ENCODE peak calls at places on chromosomes 3 and 15, in seven cellular contexts. H, N, X, A, Q, O and K are unnamed samples. For H3K4me1 and H3K27me3, the result is how much of the 10 kb centered on the place peaks cover.

GRCh38 chr3:117356296-117356695 is 646.7 kb downstream of the TUSC7 start:
- DNase-seq in H (peak), N (no peak), X (no peak), A (no peak), Q (no peak), O (no peak), K (no peak)

GRCh38 chr15:100901702-100902435 is 17.3 kb upstream of the LRRK1 start:
- DNase-seq in H (no peak), N (peak), X (no peak), A (no peak), Q (no peak), O (no peak), K (no peak)

GRCh38 chr3:177676148-177676547 is 478.9 kb upstream of the TBL1XR1 start:
- DNase-seq in H (no peak), N (no peak), X (no peak), A (no peak), Q (no peak), O (no peak), K (no peak)

GRCh38 chr3:42702066-42702951 is at the start of gene HHATL:
- DNase-seq in H (no peak), N (no peak), X (no peak), A (no peak), Q (peak), O (peak), K (no peak)

GRCh38 chr3:11734-12133 is 184.8 kb upstream of the CHL1 start:
- DNase-seq in H (no peak), N (no peak), X (no peak), A (no peak), Q (no peak), O (no peak), K (no peak)

GRCh38 chr3:161369531-161369930 is 1.8 kb downstream of the SPTSSB start:
- DNase-seq in H (peak), N (no peak), X (no peak), A (no peak), Q (no peak), O (no peak), K (no peak)

GRCh38 chr3:18241837-18242236 is 183.3 kb downstream of the SATB1 start:
- DNase-seq in H (no peak), N (no peak), X (no peak), A (no peak), Q (no peak), O (no peak), K (no peak)

GRCh38 chr3:86960551-86960950 is 30.4 kb downstream of the VGLL3 start:
- DNase-seq in H (no peak), N (no peak), X (no peak), A (no peak), Q (no peak), O (no peak), K (no peak)

GRCh38 chr3:141870091-141870687 is 6.3 kb upstream of the ATP1B3 start:
- DNase-seq in H (no peak), N (no peak), X (no peak), A (no peak), Q (no peak), O (no peak), K (no peak)

GRCh38 chr3:159322322-159322939 is 520.6 kb downstream of the MFSD1 start:
- DNase-seq in H (peak), N (no peak), X (no peak), A (no peak), Q (no peak), O (peak), K (no peak)

GRCh38 chr15:39919740-39920509 is at the start of gene GPR176:
- DNase-seq in H (peak), N (peak), X (peak), A (no peak), Q (no peak), O (peak), K (peak)

GRCh38 chr15:69467636-69468035 is 15.0 kb downstream of the RPLP1 start:
- DNase-seq in H (no peak), N (no peak), X (no peak), A (no peak), Q (peak), O (no peak), K (no peak)

GRCh38 chr3:152159328-152159727 is 109.4 kb upstream of the MBNL1 start:
- DNase-seq in H (no peak), N (no peak), X (no peak), A (no peak), Q (no peak), O (no peak), K (no peak)

GRCh38 chr3:155334897-155335883 is 41.7 kb upstream of the STRIT1 start:
- DNase-seq in H (peak), N (no peak), X (no peak), A (no peak), Q (no peak), O (no peak), K (no peak)

GRCh38 chr15:48856947-48857346 is 21.0 kb upstream of the EID1 start:
- DNase-seq in H (peak), N (no peak), X (no peak), A (no peak), Q (no peak), O (no peak), K (no peak)

GRCh38 chr3:43907508-43907858 is 216.7 kb downstream of the ABHD5 start:
- DNase-seq in H (no peak), N (no peak), X (no peak), A (no peak), Q (no peak), O (no peak), K (no peak)

GRCh38 chr3:34260266-34260990 is 462.0 kb downstream of the PDCD6IP start:
- DNase-seq in H (peak), N (no peak), X (peak), A (peak), Q (peak), O (peak), K (no peak)

GRCh38 chr3:164452707-164453106 is 625.6 kb downstream of the SI start:
- DNase-seq in H (no peak), N (no peak), X (no peak), A (no peak), Q (no peak), O (no peak), K (no peak)

GRCh38 chr3:188567478-188568195 is 413.7 kb downstream of the LPP start:
- DNase-seq in H (no peak), N (no peak), X (no peak), A (no peak), Q (no peak), O (no peak), K (no peak)

GRCh38 chr3:14253022-14253761 is 74.6 kb downstream of the LSM3 start:
- DNase-seq in H (no peak), N (no peak), X (no peak), A (no peak), Q (no peak), O (no peak), K (no peak)

GRCh38 chr15:32683231-32683630 is 34.6 kb upstream of the GREM1 start:
- DNase-seq in H (no peak), N (no peak), X (no peak), A (no peak), Q (no peak), O (no peak), K (no peak)

GRCh38 chr15:32687556-32687955 is 30.2 kb upstream of the GREM1 start:
- DNase-seq in H (no peak), N (no peak), X (no peak), A (no peak), Q (no peak), O (no peak), K (no peak)

GRCh38 chr15:32683906-32684584 is 33.8 kb upstream of the GREM1 start:
- DNase-seq in H (no peak), N (no peak), X (no peak), A (no peak), Q (no peak), O (peak), K (no peak)

GRCh38 chr15:32685576-32685975 is 32.2 kb upstream of the GREM1 start:
- DNase-seq in H (no peak), N (no peak), X (no peak), A (no peak), Q (no peak), O (no peak), K (no peak)

GRCh38 chr15:32682569-32682968 is 35.2 kb upstream of the GREM1 start:
- DNase-seq in H (no peak), N (no peak), X (no peak), A (no peak), Q (no peak), O (no peak), K (no peak)
- H3K4me1 ChIP-seq in H (under half), N (under half), X (under half), A (under half), Q (under half), O (under half), K (under half)

GRCh38 chr3:12719541-12719940 is 39.5 kb downstream of the TMEM40 start:
- DNase-seq in H (no peak), N (no peak), X (no peak), A (no peak), Q (no peak), O (no peak), K (no peak)

GRCh38 chr3:12722205-12722604 is 36.9 kb downstream of the TMEM40 start:
- DNase-seq in H (no peak), N (no peak), X (no peak), A (no peak), Q (no peak), O (no peak), K (no peak)

GRCh38 chr3:12714278-12714677 is 44.8 kb downstream of the TMEM40 start:
- DNase-seq in H (no peak), N (no peak), X (no peak), A (no peak), Q (no peak), O (no peak), K (no peak)

GRCh38 chr3:12719984-12720656 is 38.9 kb downstream of the TMEM40 start:
- DNase-seq in H (peak), N (peak), X (peak), A (peak), Q (peak), O (peak), K (peak)

GRCh38 chr3:12716605-12717121 is 42.4 kb downstream of the TMEM40 start:
- DNase-seq in H (no peak), N (no peak), X (no peak), A (no peak), Q (no peak), O (no peak), K (no peak)
- H3K4me3 ChIP-seq in H (no peak), N (no peak), X (no peak), A (no peak), Q (no peak), O (no peak), K (no peak)

GRCh38 chr15:62164500-62165028 is 521 bp downstream of the C2CD4B start:
- DNase-seq in H (peak), N (no peak), X (no peak), A (no peak), Q (no peak), O (peak), K (no peak)
- H3K27me3 ChIP-seq in H (under half), N (half or more), X (under half), A (half or more), Q (under half), O (under half), K (under half)

GRCh38 chr15:57217716-57218598 is 158.3 kb upstream of the CGNL1 start:
- DNase-seq in H (no peak), N (no peak), X (no peak), A (no peak), Q (no peak), O (no peak), K (no peak)
- H3K4me1 ChIP-seq in H (under half), N (half or more), X (under half), A (under half), Q (half or more), O (under half), K (under half)

DNA sequence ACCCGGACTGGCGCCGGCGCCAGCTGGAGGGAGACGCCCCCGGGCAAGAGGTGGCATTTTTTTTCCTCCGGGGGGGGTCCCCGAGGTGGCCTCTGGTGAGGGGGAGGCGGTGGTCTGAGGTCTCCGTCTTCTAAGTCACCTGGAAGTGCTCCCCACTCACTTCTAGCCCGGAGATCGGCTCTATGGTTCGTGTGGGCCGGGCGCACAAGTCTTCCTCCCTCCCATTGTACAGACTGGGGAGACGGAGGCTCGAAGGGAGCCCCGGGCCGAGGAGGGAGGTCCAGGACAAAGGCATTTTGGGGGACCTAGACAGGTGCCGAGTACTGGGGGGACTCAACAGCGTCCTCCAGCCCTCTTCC is 4.4 kb downstream of the GATA2 start:
- DNase-seq in H (peak), N (no peak), X (no peak), A (no peak), Q (no peak), O (no peak), K (no peak)
- H3K4me3 ChIP-seq in H (no peak), N (peak), X (peak), A (peak), Q (peak), O (peak), K (peak)

DNA sequence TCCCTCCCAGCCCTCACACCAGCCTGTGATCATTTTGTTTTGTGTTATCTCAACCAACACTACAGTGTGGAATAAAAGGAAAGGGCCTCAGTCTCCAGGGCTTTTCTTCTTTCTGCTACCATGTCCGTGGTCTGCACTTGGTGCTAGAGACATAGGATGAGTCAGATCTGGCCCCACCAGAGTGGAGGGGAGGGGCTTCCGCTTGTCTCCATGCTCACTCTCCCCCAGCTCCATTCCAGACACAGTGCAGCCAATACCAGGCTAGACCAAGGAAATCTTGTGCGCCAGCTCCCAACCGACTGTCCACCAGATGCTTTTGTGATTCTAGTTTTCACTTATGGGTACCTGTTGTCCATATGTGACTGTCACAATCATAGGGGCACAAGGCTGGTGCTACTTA is 51.9 kb upstream of the TMEM115 start:
- DNase-seq in H (no peak), N (no peak), X (no peak), A (no peak), Q (no peak), O (no peak), K (no peak)
- H3K27me3 ChIP-seq in H (under half), N (under half), X (under half), A (under half), Q (under half), O (under half), K (under half)

DNA sequence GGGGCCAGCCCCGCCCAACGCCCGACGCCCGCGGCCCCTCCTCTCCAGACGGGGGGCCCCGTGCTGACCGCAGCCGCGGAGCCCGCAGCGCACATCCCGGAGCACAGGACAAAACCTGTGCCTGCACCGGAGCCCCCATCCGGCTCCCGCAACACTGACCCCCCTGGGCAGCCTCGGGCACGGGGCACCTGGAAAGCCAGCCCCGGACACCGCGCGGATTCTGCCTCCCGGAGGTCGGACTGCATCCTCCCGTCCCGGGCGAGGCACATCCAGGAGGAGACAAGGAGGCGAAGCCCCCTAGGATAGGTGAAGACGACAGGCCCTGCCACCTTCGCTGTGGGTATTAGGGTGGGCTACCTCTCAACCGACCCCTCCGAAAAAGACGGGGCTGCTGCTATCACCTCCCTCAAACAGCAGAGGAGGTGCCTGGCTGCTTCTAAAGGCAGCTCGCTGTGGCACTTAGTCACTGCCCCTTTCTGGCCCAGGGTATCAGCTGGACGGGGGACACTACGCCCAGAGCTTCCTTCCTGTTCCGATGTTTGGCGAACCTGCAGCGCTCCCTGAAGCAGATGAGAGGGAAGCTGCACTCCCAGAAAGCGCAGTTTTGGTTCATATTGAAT is 10.6 kb downstream of the XXYLT1 start:
- DNase-seq in H (peak), N (no peak), X (peak), A (no peak), Q (no peak), O (no peak), K (no peak)
- H3K4me1 ChIP-seq in H (under half), N (under half), X (under half), A (under half), Q (half or more), O (under half), K (under half)